ENCODE peak calls at places on chromosome 6, in eight cellular contexts. F is HCT116, O is GM23248, U is PC-3, M is neural progenitor cell, N is GM23338, Q is hepatocyte, B is SK-N-SH. S is an unnamed sample. For H3K27me3, the result is how much of the 10 kb centered on the place peaks cover.

GRCh38 chr6:21444861-21445260 is 148.7 kb upstream of the SOX4 start:
- DNase-seq in F (no peak), O (peak), U (no peak), M (no peak), N (no peak), Q (no peak), B (no peak), S (no peak)

GRCh38 chr6:133315811-133316210 is 74.7 kb downstream of the EYA4 start:
- DNase-seq in F (no peak), O (no peak), U (no peak), M (no peak), N (no peak), Q (no peak), B (no peak), S (no peak)

GRCh38 chr6:165249808-165250207 is 59.6 kb downstream of the C6orf118 start:
- DNase-seq in F (no peak), O (no peak), U (no peak), M (no peak), N (no peak), Q (no peak), B (no peak), S (no peak)

GRCh38 chr6:69866351-69867074 is at the start of gene COL19A1:
- DNase-seq in F (no peak), O (peak), U (peak), M (peak), N (peak), Q (peak), B (peak), S (peak)

GRCh38 chr6:17457405-17457804 is 64.0 kb downstream of the CAP2 start:
- DNase-seq in F (no peak), O (no peak), U (no peak), M (no peak), N (no peak), Q (no peak), B (no peak), S (no peak)

GRCh38 chr6:113182370-113183141 is 674.6 kb upstream of the MARCKS start:
- DNase-seq in F (no peak), O (peak), U (peak), M (no peak), N (no peak), Q (no peak), B (no peak), S (no peak)

GRCh38 chr6:157017861-157018260 is 240.7 kb downstream of the ARID1B start:
- DNase-seq in F (no peak), O (peak), U (peak), M (no peak), N (no peak), Q (no peak), B (no peak), S (no peak)

GRCh38 chr6:165588515-165588914 is 74.5 kb downstream of the PDE10A start:
- DNase-seq in F (no peak), O (no peak), U (no peak), M (no peak), N (no peak), Q (no peak), B (no peak), S (no peak)

GRCh38 chr6:47343631-47344421 is 34.1 kb upstream of the TNFRSF21 start:
- DNase-seq in F (no peak), O (no peak), U (no peak), M (no peak), N (no peak), Q (peak), B (no peak), S (no peak)

GRCh38 chr6:170051229-170052172 is 239.4 kb downstream of the DLL1 start:
- DNase-seq in F (no peak), O (no peak), U (no peak), M (no peak), N (no peak), Q (no peak), B (no peak), S (no peak)

GRCh38 chr6:41638801-41639555 is 710 bp downstream of the MDFI start:
- DNase-seq in F (no peak), O (no peak), U (no peak), M (peak), N (peak), Q (peak), B (peak), S (no peak)

GRCh38 chr6:47527274-47527673 is 49.7 kb downstream of the CD2AP start:
- DNase-seq in F (no peak), O (no peak), U (no peak), M (no peak), N (no peak), Q (no peak), B (no peak), S (no peak)

GRCh38 chr6:43665376-43665775 is 20.5 kb downstream of the RSPH9 start:
- DNase-seq in F (no peak), O (peak), U (peak), M (no peak), N (no peak), Q (no peak), B (no peak), S (no peak)

GRCh38 chr6:157990321-157991066 is 8.8 kb downstream of the SYNJ2 start:
- DNase-seq in F (no peak), O (no peak), U (no peak), M (no peak), N (no peak), Q (no peak), B (no peak), S (no peak)

GRCh38 chr6:154656660-154657059 is 76.6 kb upstream of the SCAF8 start:
- DNase-seq in F (no peak), O (no peak), U (no peak), M (no peak), N (no peak), Q (no peak), B (no peak), S (no peak)

GRCh38 chr6:82178759-82179112 is 68.8 kb downstream of the IBTK start:
- DNase-seq in F (no peak), O (peak), U (no peak), M (no peak), N (no peak), Q (no peak), B (no peak), S (no peak)

GRCh38 chr6:157561037-157561790 is 180.2 kb downstream of the ZDHHC14 start:
- DNase-seq in F (no peak), O (no peak), U (no peak), M (no peak), N (no peak), Q (no peak), B (no peak), S (peak)

GRCh38 chr6:41965429-41966213 is 24.0 kb upstream of the CCND3 start:
- DNase-seq in F (no peak), O (no peak), U (no peak), M (peak), N (peak), Q (no peak), B (no peak), S (no peak)

GRCh38 chr6:153553627-153554026 is 422.5 kb upstream of the RGS17 start:
- DNase-seq in F (peak), O (peak), U (peak), M (peak), N (peak), Q (peak), B (no peak), S (peak)

GRCh38 chr6:55210952-55211351 is 36.6 kb downstream of the HCRTR2 start:
- DNase-seq in F (no peak), O (no peak), U (no peak), M (no peak), N (no peak), Q (no peak), B (no peak), S (no peak)

GRCh38 chr6:105459884-105460283 is 57.0 kb upstream of the PREP start:
- DNase-seq in F (no peak), O (peak), U (peak), M (no peak), N (no peak), Q (no peak), B (no peak), S (no peak)

GRCh38 chr6:125812394-125813231 is 21.9 kb downstream of the NCOA7 start:
- DNase-seq in F (no peak), O (peak), U (peak), M (no peak), N (no peak), Q (peak), B (no peak), S (no peak)

GRCh38 chr6:91812596-91813274 is 1225.9 kb upstream of the MAP3K7 start:
- DNase-seq in F (no peak), O (no peak), U (no peak), M (no peak), N (no peak), Q (no peak), B (no peak), S (peak)

GRCh38 chr6:99736302-99736701 is 129.7 kb downstream of the PRDM13 start:
- DNase-seq in F (peak), O (no peak), U (peak), M (no peak), N (peak), Q (no peak), B (no peak), S (peak)

GRCh38 chr6:3226422-3227362 is 761 bp downstream of the TUBB2B start:
- DNase-seq in F (no peak), O (peak), U (no peak), M (peak), N (peak), Q (peak), B (peak), S (peak)

GRCh38 chr6:4965506-4966389 is 38.1 kb downstream of the RPP40 start:
- DNase-seq in F (no peak), O (no peak), U (no peak), M (no peak), N (no peak), Q (no peak), B (no peak), S (no peak)

GRCh38 chr6:1631251-1631650 is 21.5 kb downstream of the FOXC1 start:
- DNase-seq in F (peak), O (no peak), U (no peak), M (no peak), N (no peak), Q (no peak), B (no peak), S (no peak)

GRCh38 chr6:64224819-64225218 is 589.2 kb downstream of the PHF3 start:
- DNase-seq in F (no peak), O (peak), U (no peak), M (no peak), N (no peak), Q (no peak), B (no peak), S (no peak)

GRCh38 chr6:167095888-167096287 is 27.0 kb upstream of the CCR6 start:
- DNase-seq in F (no peak), O (no peak), U (no peak), M (no peak), N (no peak), Q (no peak), B (no peak), S (no peak)

GRCh38 chr6:129500958-129501381 is 209.0 kb downstream of the ARHGAP18 start:
- DNase-seq in F (peak), O (peak), U (peak), M (peak), N (peak), Q (no peak), B (peak), S (no peak)

GRCh38 chr6:88922775-88923548 is 40.5 kb downstream of the RNGTT start:
- DNase-seq in F (no peak), O (peak), U (no peak), M (no peak), N (no peak), Q (no peak), B (no peak), S (no peak)

GRCh38 chr6:105769987-105770386 is 316.1 kb upstream of the PRDM1 start:
- DNase-seq in F (peak), O (peak), U (peak), M (no peak), N (no peak), Q (no peak), B (no peak), S (no peak)

GRCh38 chr6:170267688-170268087 is 23.2 kb downstream of the DLL1 start:
- DNase-seq in F (no peak), O (no peak), U (no peak), M (no peak), N (no peak), Q (no peak), B (no peak), S (no peak)

GRCh38 chr6:68256391-68256790 is 378.7 kb upstream of the ADGRB3 start:
- DNase-seq in F (no peak), O (no peak), U (no peak), M (no peak), N (no peak), Q (no peak), B (no peak), S (no peak)

GRCh38 chr6:111444794-111445193 is 38.2 kb downstream of the REV3L start:
- DNase-seq in F (no peak), O (no peak), U (no peak), M (no peak), N (no peak), Q (peak), B (no peak), S (no peak)
- H3K4me3 ChIP-seq in F (no peak), O (no peak), U (no peak), M (no peak), N (no peak), Q (no peak), B (no peak), S (no peak)

GRCh38 chr6:144064831-144065668 is 30.3 kb downstream of the SF3B5 start:
- DNase-seq in F (no peak), O (peak), U (no peak), M (peak), N (peak), Q (peak), B (no peak), S (no peak)

GRCh38 chr6:144064402-144064830 is 31.0 kb downstream of the SF3B5 start:
- DNase-seq in F (no peak), O (peak), U (no peak), M (peak), N (peak), Q (peak), B (no peak), S (no peak)

GRCh38 chr6:144063744-144064401 is 31.5 kb downstream of the SF3B5 start:
- DNase-seq in F (peak), O (peak), U (peak), M (peak), N (peak), Q (peak), B (peak), S (peak)

GRCh38 chr6:144066745-144067484 is 28.5 kb downstream of the SF3B5 start:
- DNase-seq in F (no peak), O (no peak), U (no peak), M (no peak), N (no peak), Q (no peak), B (no peak), S (peak)

GRCh38 chr6:144066255-144066654 is 29.1 kb downstream of the SF3B5 start:
- DNase-seq in F (no peak), O (no peak), U (no peak), M (no peak), N (no peak), Q (no peak), B (no peak), S (no peak)
- H3K27me3 ChIP-seq in F (under half), O (half or more), U (under half), M (half or more), N (half or more), Q (half or more), B (under half), S (under half)

DNA sequence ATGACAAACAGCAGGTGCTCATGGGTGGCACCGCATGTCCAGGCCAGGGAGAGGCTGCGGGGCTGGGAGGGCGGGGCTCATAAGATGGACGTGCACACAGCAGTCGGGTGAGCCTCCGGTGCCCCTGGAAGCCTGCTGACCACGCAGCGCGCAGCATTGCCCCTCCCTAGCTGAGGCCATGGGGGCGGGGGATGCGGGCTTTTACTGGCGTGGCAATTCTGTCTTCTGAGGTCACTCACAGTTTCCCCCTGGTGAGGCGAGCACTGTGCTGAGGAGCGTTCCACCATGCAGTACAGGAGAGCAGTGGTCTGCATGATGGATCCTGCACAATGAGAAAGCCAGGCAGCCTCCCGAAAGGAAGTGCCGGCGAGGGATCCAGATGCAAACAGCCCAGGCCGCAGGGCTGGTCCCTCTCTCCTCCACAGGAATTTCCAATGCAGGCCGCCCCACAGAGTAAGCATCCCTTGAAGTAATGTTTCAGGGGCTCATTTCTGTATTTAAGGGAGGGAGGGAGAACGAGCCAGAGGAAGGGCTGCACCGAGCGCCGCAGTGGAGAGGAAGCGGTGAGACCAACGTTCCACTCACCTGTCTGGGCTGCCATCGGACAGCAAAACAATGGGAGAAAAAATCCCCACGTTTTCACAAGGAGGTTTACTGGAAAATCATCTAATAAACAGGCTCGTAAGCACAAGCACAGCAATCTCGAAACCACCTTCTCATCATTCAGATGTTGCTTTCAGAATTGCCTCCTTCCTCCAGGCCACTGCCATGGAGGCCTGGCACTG is 56.0 kb downstream of the IRF4 start:
- DNase-seq in F (no peak), O (no peak), U (no peak), M (no peak), N (no peak), Q (no peak), B (no peak), S (no peak)
- TF ChIP-seq EZH2phosphoT487 in F (no peak), O (no peak), U (no peak), M (no peak), N (no peak), Q (no peak), B (no peak), S (no peak)

DNA sequence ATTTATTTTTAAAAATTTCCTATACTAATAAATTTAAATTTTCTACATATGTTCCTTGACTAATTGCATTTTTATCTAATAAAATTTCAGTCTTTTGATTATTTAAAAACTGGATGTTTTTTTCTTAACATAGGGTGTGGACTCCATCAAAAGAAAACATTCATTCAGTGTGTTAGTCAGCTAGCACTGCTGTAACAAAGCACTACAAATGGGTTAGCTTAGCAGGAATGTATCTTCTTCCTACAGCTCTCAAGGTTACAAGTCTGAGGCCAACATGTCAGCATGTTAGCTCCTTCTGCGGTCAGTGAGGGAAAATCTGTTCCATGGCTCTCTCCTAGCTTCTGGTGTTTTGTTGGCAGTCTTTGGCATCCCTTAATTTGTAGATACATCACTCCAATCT is 32.5 kb downstream of the FRK start:
- DNase-seq in F (no peak), O (peak), U (no peak), M (no peak), N (peak), Q (no peak), B (no peak), S (no peak)
- H3K4me3 ChIP-seq in F (no peak), O (no peak), U (no peak), M (no peak), N (no peak), Q (no peak), B (no peak), S (no peak)